ENCODE peak calls at places on chromosomes 2 and 18, in eight cellular contexts. J is CD8-positive, alpha-beta T cell; V is small intestine; K is aorta; M is colonic mucosa; E is body of pancreas; R is vagina; Y is uterus. S is an unnamed sample.

GRCh38 chr2:15973446-15974202 is 33.3 kb downstream of the MYCN start:
- DNase-seq in J (no peak), V (no peak), K (no peak), M (no peak), E (no peak), R (no peak), Y (no peak), S (no peak)

GRCh38 chr2:199160677-199161465 is 296.9 kb downstream of the SATB2 start:
- DNase-seq in J (no peak), V (peak; percentile 19), K (no peak), M (no peak), E (no peak), R (no peak), Y (no peak), S (no peak)

GRCh38 chr2:36397040-36397616 is 41.5 kb downstream of the CRIM1 start:
- DNase-seq in J (no peak), V (no peak), K (no peak), M (no peak), E (no peak), R (no peak), Y (no peak), S (no peak)

GRCh38 chr2:208006325-208006724 is 19.0 kb downstream of the PLEKHM3 start:
- DNase-seq in J (no peak), V (no peak), K (no peak), M (no peak), E (no peak), R (no peak), Y (no peak), S (no peak)

GRCh38 chr2:46909771-46910419 is 5.7 kb downstream of the MCFD2 start:
- DNase-seq in J (no peak), V (peak; percentile 96), K (no peak), M (peak; percentile 47), E (no peak), R (no peak), Y (no peak), S (no peak)

GRCh38 chr18:48663931-48664847 is 125.4 kb downstream of the CTIF start:
- DNase-seq in J (peak; percentile 39), V (peak; percentile 69), K (peak; percentile 93), M (peak; percentile 80), E (peak; percentile 76), R (no peak), Y (peak; percentile 59), S (peak; percentile 90)

GRCh38 chr2:223469270-223470057 is 132.7 kb downstream of the SCG2 start:
- DNase-seq in J (no peak), V (no peak), K (peak; percentile 83), M (peak; percentile 24), E (peak; percentile 10), R (no peak), Y (peak; percentile 67), S (peak; percentile 62)

GRCh38 chr2:180012523-180012922 is 5.4 kb upstream of the CWC22 start:
- DNase-seq in J (no peak), V (peak; percentile 16), K (no peak), M (no peak), E (no peak), R (no peak), Y (no peak), S (no peak)

GRCh38 chr18:21513292-21513691 is 87.2 kb downstream of the ESCO1 start:
- DNase-seq in J (no peak), V (no peak), K (no peak), M (no peak), E (no peak), R (no peak), Y (no peak), S (no peak)

GRCh38 chr2:55585451-55586079 is 31.9 kb downstream of the PPP4R3B start:
- DNase-seq in J (no peak), V (no peak), K (no peak), M (no peak), E (no peak), R (no peak), Y (no peak), S (no peak)

GRCh38 chr2:234095301-234095700 is 44.8 kb downstream of the SPP2 start:
- DNase-seq in J (no peak), V (no peak), K (no peak), M (no peak), E (no peak), R (no peak), Y (no peak), S (no peak)

GRCh38 chr18:48831802-48832201 is 119.0 kb downstream of the SMAD7 start:
- DNase-seq in J (no peak), V (no peak), K (peak; percentile 28), M (no peak), E (no peak), R (no peak), Y (no peak), S (no peak)

GRCh38 chr18:27656167-27656778 is 471.2 kb upstream of the CHST9 start:
- DNase-seq in J (no peak), V (no peak), K (no peak), M (no peak), E (no peak), R (no peak), Y (no peak), S (no peak)

GRCh38 chr2:70344195-70344594 is 42.3 kb upstream of the FAM136A start:
- DNase-seq in J (no peak), V (no peak), K (no peak), M (no peak), E (no peak), R (no peak), Y (no peak), S (no peak)

GRCh38 chr2:177651833-177652232 is 259.3 kb downstream of the AGPS start:
- DNase-seq in J (no peak), V (no peak), K (no peak), M (no peak), E (no peak), R (no peak), Y (no peak), S (no peak)

GRCh38 chr2:176398783-176399182 is 129.5 kb downstream of the MTX2 start:
- DNase-seq in J (no peak), V (no peak), K (no peak), M (no peak), E (no peak), R (no peak), Y (no peak), S (no peak)

GRCh38 chr18:47689386-47689785 is 241.1 kb downstream of the SMAD2 start:
- DNase-seq in J (no peak), V (no peak), K (no peak), M (no peak), E (no peak), R (no peak), Y (no peak), S (no peak)

GRCh38 chr2:48693066-48693465 is 62.5 kb downstream of the LHCGR start:
- DNase-seq in J (no peak), V (no peak), K (no peak), M (no peak), E (no peak), R (no peak), Y (no peak), S (no peak)

GRCh38 chr18:42052137-42052708 is 97.2 kb downstream of the PIK3C3 start:
- DNase-seq in J (no peak), V (no peak), K (no peak), M (no peak), E (no peak), R (no peak), Y (no peak), S (no peak)

GRCh38 chr2:135913726-135914365 is 37.6 kb upstream of the MCM6 start:
- DNase-seq in J (peak; percentile 23), V (peak; percentile 55), K (no peak), M (peak; percentile 35), E (peak; percentile 31), R (no peak), Y (no peak), S (no peak)

GRCh38 chr2:26784570-26785234 is 1.2 kb upstream of the CENPA start:
- DNase-seq in J (no peak), V (no peak), K (no peak), M (no peak), E (no peak), R (no peak), Y (no peak), S (no peak)
- H3K4me3 ChIP-seq in J (peak overlapping the region; percentile 52), V (no peak overlapping the region), K (no peak overlapping the region), M (no peak overlapping the region), E (no peak overlapping the region), R (no peak overlapping the region), Y (no peak overlapping the region), S (peak overlapping the region; percentile 90)

DNA sequence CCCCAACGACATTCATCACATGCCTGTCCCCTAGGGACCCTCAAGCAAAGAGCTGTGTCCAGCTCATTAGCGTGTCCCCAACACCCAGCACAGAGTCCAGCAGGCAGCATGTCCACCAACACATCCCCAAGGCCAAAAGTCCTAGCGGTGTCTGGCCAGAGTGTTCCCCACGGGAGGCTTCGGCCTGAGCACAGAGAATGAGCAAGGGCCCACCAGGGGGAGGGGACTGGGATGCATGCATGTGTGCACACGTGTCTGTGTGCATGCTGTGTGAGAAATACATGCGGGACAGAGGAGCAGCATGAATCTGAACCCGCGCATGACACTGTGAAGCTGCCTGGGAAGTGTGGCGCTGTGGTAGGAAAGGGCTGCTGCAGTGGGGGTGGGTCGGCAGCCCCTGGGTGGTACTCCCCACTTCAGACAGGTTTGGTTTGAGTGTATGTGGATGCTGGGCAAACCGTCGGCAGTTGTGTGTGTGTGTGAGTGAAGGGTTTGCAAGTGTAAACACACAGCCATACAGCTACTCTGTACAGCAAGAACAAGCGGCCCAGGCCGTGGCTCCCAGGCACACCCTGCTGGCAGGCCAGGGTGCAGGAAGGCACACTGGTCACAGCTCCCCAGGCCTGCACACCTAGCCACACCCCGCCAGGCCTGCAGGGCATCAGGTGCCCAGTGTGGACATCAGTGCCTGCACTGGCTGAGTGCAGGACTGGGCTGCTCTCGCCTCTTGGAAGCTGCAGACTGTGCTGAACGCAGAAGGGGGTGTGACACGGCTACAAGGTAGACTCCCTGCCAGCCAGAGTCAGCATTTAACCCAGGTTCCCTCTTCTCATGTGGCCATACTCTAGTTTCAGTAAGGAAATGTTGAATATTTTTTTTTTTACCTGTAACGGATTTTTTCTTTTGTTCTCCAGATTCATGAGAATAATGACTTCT is 19.5 kb upstream of the HES6 start:
- DNase-seq in J (no peak), V (no peak), K (no peak), M (no peak), E (no peak), R (no peak), Y (no peak), S (no peak)
- H3K4me1 ChIP-seq in J (no peaks in the 10 kb centered on the region), V (no peaks in the 10 kb centered on the region), K (no peaks in the 10 kb centered on the region), M (peaks cover 5% of the 10 kb centered on the region), E (peaks cover 30% of the 10 kb centered on the region), R (peaks cover 25% of the 10 kb centered on the region), Y (no peaks in the 10 kb centered on the region), S (peaks cover 2% of the 10 kb centered on the region)

GRCh38 chr2:98434492-98434891 is 10.2 kb upstream of the INPP4A start:
- DNase-seq in J (no peak), V (no peak), K (no peak), M (no peak), E (no peak), R (peak; percentile 5), Y (no peak), S (no peak)
- H3K9me3 ChIP-seq in J (peaks cover 3% of the 10 kb centered on the region), V (no peaks in the 10 kb centered on the region), K (peaks cover 5% of the 10 kb centered on the region), M (no peaks in the 10 kb centered on the region), E (no peaks in the 10 kb centered on the region), R (peaks cover 3% of the 10 kb centered on the region), Y (no peaks in the 10 kb centered on the region), S (no peaks in the 10 kb centered on the region)

DNA sequence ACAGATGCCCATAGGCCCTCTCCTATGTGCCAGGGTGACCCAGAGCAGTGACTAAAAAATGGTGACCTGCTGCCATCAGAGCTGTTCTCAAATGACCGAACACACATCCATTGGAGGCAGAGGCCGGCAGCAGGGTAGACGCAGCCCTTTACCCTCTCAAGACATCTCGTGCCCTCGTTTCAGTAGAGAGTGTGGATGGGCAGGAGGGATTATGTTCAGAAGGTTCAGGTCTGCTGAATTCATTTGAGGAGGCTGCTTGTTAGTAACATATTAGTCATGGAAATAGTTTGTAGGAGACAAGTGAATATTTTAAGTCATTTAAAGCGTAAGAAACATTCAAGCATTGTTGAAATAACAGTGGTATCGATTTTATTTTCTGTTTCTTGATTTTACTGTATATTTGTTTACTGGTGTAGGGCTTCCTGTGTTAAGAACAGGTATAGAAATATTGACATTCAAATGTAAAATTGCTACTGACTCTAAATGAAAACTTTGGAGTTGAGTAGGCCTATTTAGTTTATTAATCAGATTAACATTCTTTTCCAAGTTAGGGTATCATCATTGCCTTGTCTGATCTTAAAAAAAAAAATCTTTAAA is 82.6 kb downstream of the ZNF532 start:
- DNase-seq in J (no peak), V (no peak), K (no peak), M (no peak), E (no peak), R (no peak), Y (no peak), S (no peak)
- H3K4me3 ChIP-seq in J (no peak overlapping the region), V (no peak overlapping the region), K (no peak overlapping the region), M (no peak overlapping the region), E (no peak overlapping the region), R (no peak overlapping the region), Y (no peak overlapping the region), S (no peak overlapping the region)

S was measured in right cardiac atrium.